ENCODE peak calls at places on chromosomes 7 and 10, in five cellular contexts. One of them, this sample, is unnamed. For H3K4me1, the result is how much of the 10 kb centered on the place peaks cover.

GRCh38 chr10:36018996-36019395 is 376.9 kb upstream of the FZD8 start:
- DNase-seq in sigmoid colon: no peak
- DNase-seq in ovary: no peak
- DNase-seq in tibial artery: no peak
- DNase-seq in psoas muscle: no peak
- DNase-seq in this sample: no peak

GRCh38 chr7:64887756-64888508 is 15.1 kb upstream of the ZNF273 start:
- DNase-seq in sigmoid colon: peak
- DNase-seq in ovary: no peak
- DNase-seq in psoas muscle: no peak
- DNase-seq in tibial artery: no peak
- DNase-seq in this sample: no peak

GRCh38 chr7:1697499-1698125 is 27.5 kb downstream of the ELFN1 start:
- DNase-seq in sigmoid colon: no peak
- DNase-seq in psoas muscle: no peak
- DNase-seq in tibial artery: no peak
- DNase-seq in ovary: no peak
- DNase-seq in this sample: no peak

GRCh38 chr10:64379898-64380297 is 858.7 kb downstream of the REEP3 start:
- DNase-seq in psoas muscle: no peak
- DNase-seq in sigmoid colon: no peak
- DNase-seq in tibial artery: no peak
- DNase-seq in ovary: no peak
- DNase-seq in this sample: no peak

GRCh38 chr7:128755816-128756476 is 16.8 kb downstream of the CALU start:
- DNase-seq in psoas muscle: no peak
- DNase-seq in tibial artery: peak
- DNase-seq in ovary: no peak
- DNase-seq in sigmoid colon: peak
- DNase-seq in this sample: no peak

GRCh38 chr10:132005147-132005546 is 23.4 kb upstream of the BNIP3 start:
- DNase-seq in tibial artery: no peak
- DNase-seq in sigmoid colon: peak
- DNase-seq in psoas muscle: no peak
- DNase-seq in ovary: no peak
- DNase-seq in this sample: no peak

GRCh38 chr7:27459729-27460048 is 203.0 kb downstream of the HIBADH start:
- DNase-seq in tibial artery: no peak
- DNase-seq in psoas muscle: no peak
- DNase-seq in sigmoid colon: no peak
- DNase-seq in ovary: no peak
- DNase-seq in this sample: no peak

GRCh38 chr7:111734955-111735660 is 172.8 kb upstream of the IMMP2L start:
- DNase-seq in sigmoid colon: no peak
- DNase-seq in ovary: no peak
- DNase-seq in tibial artery: no peak
- DNase-seq in psoas muscle: no peak
- DNase-seq in this sample: no peak

GRCh38 chr10:73117976-73118743 is 7.9 kb downstream of the NUDT13 start:
- DNase-seq in sigmoid colon: no peak
- DNase-seq in tibial artery: no peak
- DNase-seq in psoas muscle: no peak
- DNase-seq in ovary: no peak
- DNase-seq in this sample: no peak

GRCh38 chr7:80883188-80884025 is 35.4 kb downstream of the SEMA3C start:
- DNase-seq in sigmoid colon: no peak
- DNase-seq in ovary: no peak
- DNase-seq in tibial artery: no peak
- DNase-seq in psoas muscle: no peak
- DNase-seq in this sample: no peak

GRCh38 chr7:85184599-85185354 is 2.1 kb downstream of the SEMA3D start:
- DNase-seq in ovary: peak
- DNase-seq in sigmoid colon: no peak
- DNase-seq in psoas muscle: peak
- DNase-seq in tibial artery: peak
- DNase-seq in this sample: no peak

GRCh38 chr7:30896041-30896440 is 15.6 kb upstream of the AQP1 start:
- DNase-seq in ovary: no peak
- DNase-seq in tibial artery: no peak
- DNase-seq in psoas muscle: no peak
- DNase-seq in sigmoid colon: no peak
- DNase-seq in this sample: no peak

DNA sequence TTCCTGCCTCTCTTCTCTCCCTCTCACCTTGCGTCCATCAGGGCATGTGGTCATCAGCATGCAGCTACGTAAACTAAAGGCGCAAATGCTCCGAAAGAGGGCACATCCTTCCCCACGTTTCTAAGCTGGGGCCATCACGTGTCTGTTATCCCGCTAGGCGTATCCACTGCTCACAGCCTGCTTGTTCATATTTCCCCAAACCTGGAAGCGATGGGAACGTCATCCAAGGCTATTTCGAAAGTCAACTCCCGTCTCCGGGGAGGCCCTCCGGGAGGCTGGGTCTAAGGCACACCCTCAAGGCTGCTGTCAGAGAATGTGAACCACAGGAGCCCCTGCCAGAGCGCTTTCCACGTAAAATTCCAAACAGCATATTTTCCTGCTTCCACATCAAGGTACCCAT is 199.2 kb downstream of the DIP2C start:
- DNase-seq in psoas muscle: peak
- DNase-seq in tibial artery: peak
- DNase-seq in sigmoid colon: peak
- DNase-seq in ovary: peak
- DNase-seq in this sample: peak
- H3K27ac ChIP-seq in psoas muscle: peak
- H3K27ac ChIP-seq in tibial artery: peak
- H3K27ac ChIP-seq in sigmoid colon: peak
- H3K27ac ChIP-seq in ovary: no peak
- H3K27ac ChIP-seq in this sample: peak

GRCh38 chr10:103244663-103245271 is 920 bp upstream of the RPEL1 start:
- DNase-seq in ovary: peak
- DNase-seq in sigmoid colon: peak
- DNase-seq in psoas muscle: peak
- DNase-seq in tibial artery: peak
- DNase-seq in this sample: peak
- H3K4me1 ChIP-seq in ovary: under half
- H3K4me1 ChIP-seq in sigmoid colon: under half
- H3K4me1 ChIP-seq in psoas muscle: under half
- H3K4me1 ChIP-seq in tibial artery: under half
- H3K4me1 ChIP-seq in this sample: under half

GRCh38 chr7:143877076-143877475 is 24.9 kb downstream of the TCAF1 start:
- DNase-seq in sigmoid colon: no peak
- DNase-seq in ovary: no peak
- DNase-seq in psoas muscle: no peak
- DNase-seq in tibial artery: no peak
- DNase-seq in this sample: no peak
- TF ChIP-seq CTCF in sigmoid colon: no peak
- TF ChIP-seq CTCF in ovary: no peak
- TF ChIP-seq CTCF in psoas muscle: no peak
- TF ChIP-seq CTCF in tibial artery: no peak
- TF ChIP-seq CTCF in this sample: no peak

GRCh38 chr7:90853205-90853604 is 257.1 kb downstream of the CDK14 start:
- DNase-seq in sigmoid colon: no peak
- DNase-seq in ovary: no peak
- DNase-seq in psoas muscle: no peak
- DNase-seq in tibial artery: no peak
- DNase-seq in this sample: no peak
- H3K27ac ChIP-seq in sigmoid colon: no peak
- H3K27ac ChIP-seq in ovary: no peak
- H3K27ac ChIP-seq in psoas muscle: no peak
- H3K27ac ChIP-seq in tibial artery: no peak
- H3K27ac ChIP-seq in this sample: no peak

GRCh38 chr7:157555308-157555707 is 218.5 kb downstream of the DNAJB6 start:
- DNase-seq in psoas muscle: no peak
- DNase-seq in tibial artery: no peak
- DNase-seq in ovary: no peak
- DNase-seq in sigmoid colon: no peak
- DNase-seq in this sample: no peak

GRCh38 chr7:157558061-157558460 is 221.3 kb downstream of the DNAJB6 start:
- DNase-seq in tibial artery: peak
- DNase-seq in ovary: no peak
- DNase-seq in sigmoid colon: peak
- DNase-seq in psoas muscle: no peak
- DNase-seq in this sample: no peak

GRCh38 chr7:157555921-157556320 is 219.1 kb downstream of the DNAJB6 start:
- DNase-seq in ovary: no peak
- DNase-seq in sigmoid colon: no peak
- DNase-seq in psoas muscle: no peak
- DNase-seq in tibial artery: no peak
- DNase-seq in this sample: no peak

GRCh38 chr7:157557263-157557662 is 220.5 kb downstream of the DNAJB6 start:
- DNase-seq in psoas muscle: no peak
- DNase-seq in sigmoid colon: peak
- DNase-seq in ovary: no peak
- DNase-seq in tibial artery: peak
- DNase-seq in this sample: no peak

GRCh38 chr7:157556339-157556944 is 219.6 kb downstream of the DNAJB6 start:
- DNase-seq in psoas muscle: no peak
- DNase-seq in sigmoid colon: no peak
- DNase-seq in ovary: no peak
- DNase-seq in tibial artery: no peak
- DNase-seq in this sample: no peak
- H3K4me1 ChIP-seq in psoas muscle: under half
- H3K4me1 ChIP-seq in sigmoid colon: under half
- H3K4me1 ChIP-seq in ovary: under half
- H3K4me1 ChIP-seq in tibial artery: under half
- H3K4me1 ChIP-seq in this sample: under half

DNA sequence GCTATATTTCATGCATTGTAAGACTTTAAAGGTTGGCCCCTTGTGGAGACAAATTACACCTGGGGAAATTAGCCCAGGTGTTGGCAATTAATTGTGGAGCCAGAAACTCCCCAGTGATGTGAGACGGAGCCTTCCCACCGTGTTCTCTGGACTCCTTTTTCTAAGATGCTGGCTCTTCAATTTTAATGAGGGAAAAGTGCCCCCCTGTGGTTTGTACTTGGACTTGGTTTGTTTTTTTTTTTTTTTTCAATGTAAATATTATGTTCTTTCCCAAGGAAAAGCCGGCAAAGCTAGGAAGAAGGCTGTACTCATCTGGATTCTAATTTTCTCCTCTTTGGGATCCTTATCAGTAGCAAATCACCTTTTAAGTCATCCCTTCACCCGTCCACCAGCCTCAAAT is 20.2 kb upstream of the ST8SIA6 start:
- DNase-seq in ovary: no peak
- DNase-seq in tibial artery: no peak
- DNase-seq in psoas muscle: no peak
- DNase-seq in sigmoid colon: no peak
- DNase-seq in this sample: no peak
- TF ChIP-seq CTCF in ovary: no peak
- TF ChIP-seq CTCF in tibial artery: no peak
- TF ChIP-seq CTCF in psoas muscle: no peak
- TF ChIP-seq CTCF in sigmoid colon: no peak
- TF ChIP-seq CTCF in this sample: no peak

GRCh38 chr7:101978683-101979082 is 161.3 kb downstream of the CUX1 start:
- DNase-seq in sigmoid colon: no peak
- DNase-seq in tibial artery: no peak
- DNase-seq in ovary: no peak
- DNase-seq in psoas muscle: no peak
- DNase-seq in this sample: no peak
- H3K27ac ChIP-seq in sigmoid colon: no peak
- H3K27ac ChIP-seq in tibial artery: no peak
- H3K27ac ChIP-seq in ovary: no peak
- H3K27ac ChIP-seq in psoas muscle: no peak
- H3K27ac ChIP-seq in this sample: no peak

DNA sequence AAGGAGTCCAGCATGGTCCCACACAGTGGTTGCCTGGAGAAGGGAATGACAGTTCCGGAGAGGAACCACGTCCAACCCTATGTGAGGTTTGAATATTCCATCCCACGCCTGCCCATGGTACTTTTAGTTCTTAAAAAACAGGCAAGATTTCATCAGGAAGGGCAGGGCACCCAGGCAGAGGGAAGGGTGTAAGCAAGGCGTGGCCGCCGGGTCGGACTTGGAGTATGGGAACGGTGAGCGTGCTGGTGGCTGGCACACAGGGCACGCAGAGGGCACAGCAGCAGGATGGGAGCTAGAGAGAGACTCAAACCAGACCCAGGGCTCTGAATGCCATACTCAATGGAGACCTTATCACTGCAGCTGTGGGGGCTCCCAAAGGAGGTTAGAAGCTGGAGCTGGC is 34.3 kb downstream of the FAM53B start:
- DNase-seq in ovary: no peak
- DNase-seq in psoas muscle: peak
- DNase-seq in tibial artery: peak
- DNase-seq in sigmoid colon: no peak
- DNase-seq in this sample: peak
- H3K4me1 ChIP-seq in ovary: under half
- H3K4me1 ChIP-seq in psoas muscle: half or more
- H3K4me1 ChIP-seq in tibial artery: under half
- H3K4me1 ChIP-seq in sigmoid colon: under half
- H3K4me1 ChIP-seq in this sample: half or more

GRCh38 chr10:22436526-22436892 is 91.2 kb downstream of the SPAG6 start:
- DNase-seq in ovary: no peak
- DNase-seq in tibial artery: no peak
- DNase-seq in psoas muscle: no peak
- DNase-seq in sigmoid colon: no peak
- DNase-seq in this sample: no peak
- TF ChIP-seq CTCF in ovary: no peak
- TF ChIP-seq CTCF in tibial artery: no peak
- TF ChIP-seq CTCF in psoas muscle: no peak
- TF ChIP-seq CTCF in sigmoid colon: no peak
- TF ChIP-seq CTCF in this sample: no peak

DNA sequence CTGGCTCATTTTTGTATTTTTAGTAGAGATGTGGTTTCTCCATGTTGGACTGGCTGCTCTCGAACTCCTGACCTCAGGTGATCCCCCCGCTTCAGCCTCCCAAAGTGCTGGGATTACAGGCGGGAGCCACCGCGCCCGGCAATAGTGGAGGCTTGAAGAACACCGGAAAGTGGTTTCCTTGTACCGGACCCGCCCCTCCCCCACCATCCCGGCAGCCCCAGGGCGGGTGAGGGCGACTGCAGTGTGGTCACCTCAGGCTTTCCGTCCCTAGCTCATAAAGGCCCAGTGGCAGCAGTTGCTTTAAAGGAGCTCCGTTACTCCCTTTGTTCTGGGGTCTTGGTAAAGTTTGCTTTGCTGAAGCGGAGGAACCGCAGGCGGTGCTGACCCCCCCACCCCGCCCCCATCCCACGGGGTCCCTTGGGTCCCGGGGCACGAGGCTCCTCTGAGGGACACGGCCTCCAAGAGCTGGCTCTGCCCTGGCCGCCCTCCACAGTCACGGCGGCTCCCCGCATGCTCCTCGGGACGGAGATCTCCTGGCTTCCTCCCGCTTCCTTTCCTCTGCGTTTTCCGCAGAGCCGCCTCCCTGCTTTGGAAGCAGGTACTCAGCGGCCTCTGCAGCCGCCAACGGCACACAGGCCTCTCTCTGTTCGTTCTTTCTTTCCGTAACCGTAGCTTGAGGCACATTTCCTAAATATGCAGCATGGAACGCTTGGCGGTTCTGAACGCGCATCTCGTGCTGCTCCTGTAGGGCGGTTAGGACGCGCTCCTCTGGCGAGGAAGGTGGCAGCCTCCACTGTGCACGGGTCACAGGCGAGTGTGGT is 77.3 kb downstream of the DNAJB6 start:
- DNase-seq in ovary: no peak
- DNase-seq in psoas muscle: no peak
- DNase-seq in tibial artery: no peak
- DNase-seq in sigmoid colon: no peak
- DNase-seq in this sample: peak
- H3K27ac ChIP-seq in ovary: no peak
- H3K27ac ChIP-seq in psoas muscle: no peak
- H3K27ac ChIP-seq in tibial artery: no peak
- H3K27ac ChIP-seq in sigmoid colon: no peak
- H3K27ac ChIP-seq in this sample: no peak